ENCODE peak calls at places on chromosomes 16 and 17, in eight cellular contexts. T is AG10803, A is nephron progenitor cell, H is AG09309, K is cardiac muscle cell, L is cardiac fibroblast, G is natural killer cell, N is A549. Z is an unnamed sample.

GRCh38 chr17:78144146-78144719 is 2.0 kb upstream of the C17orf99 start:
- DNase-seq in T (peak; percentile 38), G (no peak), K (peak; percentile 84), N (no peak), L (peak; percentile 97), A (no peak), H (peak; percentile 14), Z (no peak)

GRCh38 chr17:53061446-53061845 is 761.3 kb upstream of the KIF2B start:
- DNase-seq in G (no peak), A (no peak), N (no peak), T (no peak), K (no peak), H (no peak), L (no peak), Z (no peak)

GRCh38 chr17:15036238-15036637 is 228.9 kb downstream of the PMP22 start:
- DNase-seq in L (no peak), H (no peak), A (no peak), K (no peak), N (no peak), T (no peak), G (no peak), Z (no peak)

GRCh38 chr17:30605027-30605426 is 127.8 kb downstream of the GOSR1 start:
- DNase-seq in A (no peak), H (no peak), K (no peak), L (no peak), N (no peak), T (no peak), G (no peak), Z (no peak)

GRCh38 chr16:83831451-83831987 is 23.7 kb downstream of the HSBP1 start:
- DNase-seq in A (no peak), T (no peak), H (no peak), L (no peak), N (no peak), G (no peak), K (no peak), Z (no peak)

GRCh38 chr16:55499951-55500350 is 8.9 kb upstream of the LPCAT2 start:
- DNase-seq in H (peak; percentile 99), A (no peak), G (no peak), K (peak; percentile 32), N (no peak), L (peak; percentile 97), T (peak; percentile 100), Z (peak; percentile 48)

GRCh38 chr16:54282202-54282922 is 4.2 kb downstream of the IRX3 start:
- DNase-seq in K (peak; percentile 88), G (no peak), N (peak; percentile 77), H (no peak), A (peak; percentile 83), L (peak; percentile 53), T (peak; percentile 23), Z (peak; percentile 65)

GRCh38 chr17:1122681-1123396 is 56.9 kb downstream of the ABR start:
- DNase-seq in T (peak; percentile 47), G (peak; percentile 83), H (no peak), A (peak; percentile 85), L (peak; percentile 81), K (peak; percentile 77), N (peak; percentile 91), Z (peak; percentile 77)

GRCh38 chr16:28985611-28986041 is 774 bp downstream of the LAT start:
- DNase-seq in H (no peak), N (no peak), T (no peak), G (no peak), L (no peak), K (no peak), A (no peak), Z (no peak)

GRCh38 chr16:21150375-21151001 is at the start of gene DNAH3:
- DNase-seq in L (peak; percentile 27), T (no peak), H (no peak), N (no peak), A (no peak), G (no peak), K (no peak), Z (no peak)

GRCh38 chr16:53266156-53266555 is 168.1 kb upstream of the RBL2 start:
- DNase-seq in L (no peak), A (no peak), T (no peak), K (no peak), G (no peak), N (no peak), H (no peak), Z (no peak)

GRCh38 chr16:24535827-24536226 is 3.5 kb upstream of the RBBP6 start:
- DNase-seq in A (no peak), N (no peak), T (no peak), G (no peak), H (no peak), L (no peak), K (no peak), Z (no peak)
- TF ChIP-seq CTCF in A (no peak), N (no peak), T (no peak), G (no peak), H (no peak), L (no peak), K (peak; percentile 8), Z (no peak)

GRCh38 chr17:49851387-49852291 is 3.8 kb upstream of the TAC4 start:
- DNase-seq in N (peak; percentile 66), T (peak; percentile 70), G (peak; percentile 68), K (peak; percentile 89), H (peak; percentile 20), L (peak; percentile 78), A (peak; percentile 86), Z (peak; percentile 72)
- TF ChIP-seq CTCF in N (peak; percentile 90), T (peak; percentile 69), G (peak; percentile 74), K (peak; percentile 74), H (peak; percentile 82), L (peak; percentile 73), A (peak; percentile 57), Z (peak; percentile 60)

DNA sequence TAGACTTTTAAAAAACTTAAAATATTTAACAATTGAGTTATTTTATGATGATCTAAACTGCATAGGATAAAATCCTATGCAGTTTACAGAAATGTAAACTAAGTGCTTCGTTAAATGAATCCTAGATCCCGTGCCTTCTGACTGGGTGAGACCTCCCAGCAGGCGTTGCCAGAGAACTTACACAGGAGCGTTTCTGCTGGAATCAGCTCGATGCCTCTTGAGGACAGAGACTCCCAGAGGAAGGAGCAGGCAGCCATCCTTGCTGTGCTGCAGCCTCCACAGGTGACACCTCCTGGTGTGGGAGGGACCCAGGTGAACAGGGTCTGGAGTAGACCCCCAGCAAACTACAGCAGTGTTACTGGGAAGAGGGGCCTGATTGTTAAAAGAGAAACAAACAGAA is 160.4 kb downstream of the WWOX start:
- DNase-seq in G (no peak), N (no peak), H (no peak), A (peak; percentile 8), K (peak; percentile 18), L (no peak), T (no peak), Z (no peak)
- TF ChIP-seq CTCF in G (no peak), N (no peak), H (no peak), A (no peak), K (no peak), L (no peak), T (no peak), Z (no peak)

DNA sequence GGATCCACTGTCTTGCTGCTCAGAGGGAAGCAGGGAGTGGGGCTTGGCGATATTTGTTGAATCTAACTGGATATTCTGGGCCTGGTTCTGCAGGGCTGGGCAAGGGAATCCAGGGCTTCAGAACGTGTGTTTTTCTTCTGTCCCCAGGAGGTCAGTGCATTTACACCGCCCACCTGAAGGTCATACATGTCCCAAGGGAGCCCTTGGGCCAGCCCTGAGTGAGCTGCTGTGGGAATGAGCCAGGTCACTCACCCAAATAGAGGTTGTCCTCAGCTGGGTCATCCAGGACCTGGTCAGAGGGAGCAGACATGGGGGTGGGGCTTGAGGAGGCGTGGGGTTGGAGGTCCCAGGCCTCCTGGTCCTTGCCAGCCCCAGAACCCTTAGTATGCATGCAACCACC is 10.6 kb downstream of the CAMKK1 start:
- DNase-seq in A (no peak), H (no peak), K (no peak), T (no peak), G (no peak), L (no peak), N (no peak), Z (no peak)
- TF ChIP-seq CTCF in A (no peak), H (no peak), K (no peak), T (no peak), G (no peak), L (no peak), N (no peak), Z (no peak)

GRCh38 chr17:81229666-81229920 is 6.8 kb upstream of the CEP131 start:
- DNase-seq in T (no peak), L (no peak), A (no peak), K (no peak), N (no peak), G (no peak), H (no peak), Z (no peak)

GRCh38 chr17:81228834-81229665 is 6.3 kb upstream of the CEP131 start:
- DNase-seq in N (no peak), L (no peak), H (no peak), G (no peak), A (no peak), T (no peak), K (no peak), Z (no peak)

GRCh38 chr17:81231121-81231645 is 7.7 kb downstream of the TEPSIN start:
- DNase-seq in K (no peak), T (no peak), G (no peak), H (no peak), N (no peak), A (no peak), L (no peak), Z (no peak)

GRCh38 chr17:81231766-81232581 is 6.9 kb downstream of the TEPSIN start:
- DNase-seq in A (no peak), K (no peak), G (no peak), N (no peak), H (no peak), L (no peak), T (no peak), Z (no peak)

GRCh38 chr17:81230043-81230820 is 7.5 kb upstream of the CEP131 start:
- DNase-seq in G (no peak), T (no peak), N (peak; percentile 79), A (no peak), H (no peak), L (no peak), K (no peak), Z (no peak)
- TF ChIP-seq CTCF in G (no peak), T (no peak), N (peak; percentile 50), A (peak; percentile 29), H (peak; percentile 37), L (peak; percentile 29), K (peak; percentile 32), Z (peak; percentile 58)

DNA sequence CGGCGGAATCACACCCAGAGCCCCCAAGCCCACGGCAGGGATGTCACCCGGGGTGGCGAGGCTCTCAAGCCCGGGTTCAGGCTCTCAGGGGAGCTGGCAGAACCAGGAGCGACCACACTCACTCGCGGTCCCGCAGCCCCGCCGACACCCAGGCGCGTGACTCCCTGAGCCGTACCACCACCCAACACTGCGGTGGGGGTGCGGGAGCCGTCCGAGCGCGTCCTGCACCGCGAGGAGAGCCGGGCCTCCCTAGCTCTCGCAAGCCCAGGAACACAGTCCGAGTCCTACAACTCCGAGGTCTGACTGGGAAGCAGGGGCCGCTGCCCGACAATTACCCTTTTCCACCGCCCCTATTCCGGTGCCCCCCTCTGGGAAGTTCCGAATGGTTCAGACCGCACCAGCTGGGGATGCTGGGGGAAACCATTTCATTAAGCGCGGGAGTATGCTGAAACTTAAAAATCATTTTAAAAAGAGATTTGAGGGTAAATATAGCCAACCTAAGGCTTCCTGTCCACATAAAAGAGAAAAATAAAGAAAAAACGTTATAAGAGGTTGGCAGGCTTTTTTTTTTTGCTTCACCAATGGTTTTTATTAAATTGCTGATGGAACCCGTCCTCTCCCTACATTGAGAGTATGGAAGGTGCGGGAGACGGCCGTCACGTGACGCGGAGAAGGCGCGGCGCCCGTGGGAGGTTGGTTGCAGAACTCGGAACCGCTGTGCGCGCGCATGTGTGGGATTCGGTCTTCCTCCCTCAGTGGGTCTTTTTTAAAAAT is at the start of gene FLCN:
- DNase-seq in N (peak; percentile 92), K (peak; percentile 81), T (peak; percentile 89), G (peak; percentile 91), A (peak; percentile 81), L (peak; percentile 92), H (peak; percentile 62), Z (peak; percentile 87)
- TF ChIP-seq CTCF in N (no peak), K (no peak), T (no peak), G (no peak), A (no peak), L (no peak), H (no peak), Z (no peak)

Z was measured in DND-41.